ENCODE peak calls at places on chromosomes 16 and 17, in six cellular contexts. S, X, V, I, G and Z are unnamed samples.
A peak's percentile ranks its signal among the peaks of the same experiment; 100 is the strongest.

GRCh38 chr16:89918453-89919347 is at the start of gene MC1R:
- DNase-seq in V (no peak), G (peak; percentile 42), I (no peak), S (peak; percentile 61), X (peak; percentile 46), Z (no peak)

GRCh38 chr16:67150058-67150832 is 553 bp downstream of the B3GNT9 start:
- DNase-seq in V (no peak), G (peak; percentile 70), S (no peak), X (no peak), I (no peak), Z (peak; percentile 60)

GRCh38 chr17:82241183-82241925 is 12.5 kb downstream of the SLC16A3 start:
- DNase-seq in I (peak; percentile 20), V (peak; percentile 46), S (no peak), X (no peak), G (peak; percentile 91), Z (peak; percentile 52)

GRCh38 chr16:67155305-67156145 is 4.2 kb downstream of the TRADD start:
- DNase-seq in S (no peak), X (peak; percentile 91), V (peak; percentile 32), G (peak; percentile 71), I (peak; percentile 59), Z (peak; percentile 88)

GRCh38 chr16:23375643-23376042 is 73.5 kb downstream of the SCNN1B start:
- DNase-seq in V (no peak), S (no peak), I (no peak), G (no peak), X (no peak), Z (no peak)

GRCh38 chr17:36623281-36623680 is 21.9 kb downstream of the MRM1 start:
- DNase-seq in I (no peak), S (no peak), G (no peak), V (no peak), X (no peak), Z (no peak)

GRCh38 chr17:29610395-29610794 is 12.3 kb downstream of the CORO6 start:
- DNase-seq in G (no peak), X (no peak), I (no peak), S (no peak), V (no peak), Z (no peak)

GRCh38 chr17:66432996-66433556 is 130.7 kb downstream of the PRKCA start:
- DNase-seq in G (no peak), I (no peak), X (no peak), S (no peak), V (no peak), Z (no peak)

GRCh38 chr17:48672340-48672739 is 46.2 kb upstream of the HOXB9 start:
- DNase-seq in S (no peak), G (no peak), I (no peak), X (no peak), V (no peak), Z (no peak)

GRCh38 chr16:69563605-69564580 is 1.9 kb upstream of the NFAT5 start:
- DNase-seq in S (peak; percentile 32), X (no peak), G (peak; percentile 11), I (no peak), V (no peak), Z (no peak)

GRCh38 chr16:17518441-17518840 is 47.7 kb upstream of the XYLT1 start:
- DNase-seq in G (peak; percentile 49), S (no peak), I (no peak), X (no peak), V (no peak), Z (no peak)

GRCh38 chr17:78132086-78132676 is 1.6 kb downstream of the TMC8 start:
- DNase-seq in S (no peak), I (no peak), V (no peak), X (no peak), G (no peak), Z (no peak)

GRCh38 chr16:11857161-11857560 is 5.8 kb upstream of the RSL1D1 start:
- DNase-seq in S (no peak), G (peak; percentile 47), X (no peak), I (no peak), V (no peak), Z (no peak)

GRCh38 chr17:9517396-9517795 is 58.2 kb downstream of the STX8 start:
- DNase-seq in S (no peak), G (no peak), X (no peak), V (no peak), I (no peak), Z (no peak)

GRCh38 chr16:17578921-17579876 is 108.4 kb upstream of the XYLT1 start:
- DNase-seq in G (peak; percentile 74), I (peak; percentile 41), S (peak; percentile 68), X (peak; percentile 61), V (peak; percentile 1), Z (peak; percentile 87)

GRCh38 chr17:4480929-4481898 is 17.5 kb upstream of the SPNS2 start:
- DNase-seq in G (no peak), I (no peak), S (peak; percentile 68), V (no peak), X (no peak), Z (no peak)

GRCh38 chr16:68374251-68374805 is 63.5 kb downstream of the PRMT7 start:
- DNase-seq in X (no peak), I (no peak), S (no peak), V (no peak), G (no peak), Z (no peak)

GRCh38 chr16:81625544-81626152 is 153.4 kb upstream of the PLCG2 start:
- DNase-seq in X (no peak), I (no peak), V (peak; percentile 35), S (peak; percentile 58), G (no peak), Z (peak; percentile 70)

GRCh38 chr17:77475012-77475976 is 334.5 kb downstream of the SEC14L1 start:
- DNase-seq in I (no peak), S (no peak), X (no peak), V (no peak), G (peak; percentile 81), Z (peak; percentile 74)

GRCh38 chr16:67537270-67537635 is 8.6 kb downstream of the RIPOR1 start:
- DNase-seq in S (peak; percentile 58), G (peak; percentile 49), I (no peak), V (no peak), X (no peak), Z (peak; percentile 84)

GRCh38 chr17:15414502-15415348 is 52.7 kb downstream of the CDRT4 start:
- DNase-seq in X (no peak), V (peak; percentile 57), I (no peak), G (no peak), S (no peak), Z (no peak)

GRCh38 chr16:4323071-4323844 is 7.4 kb downstream of the GLIS2 start:
- DNase-seq in S (no peak), G (no peak), I (no peak), V (peak; percentile 39), X (no peak), Z (no peak)

GRCh38 chr16:50830698-50831097 is 88.8 kb downstream of the CYLD start:
- DNase-seq in V (no peak), I (no peak), X (no peak), G (no peak), S (no peak), Z (no peak)

GRCh38 chr17:45997624-45998023 is 1.4 kb upstream of the STH start:
- DNase-seq in V (no peak), X (no peak), I (no peak), G (peak; percentile 26), S (no peak), Z (peak; percentile 30)

GRCh38 chr16:1770328-1771071 is 843 bp downstream of the NME3 start:
- DNase-seq in G (no peak), V (no peak), X (peak; percentile 36), I (no peak), S (peak; percentile 39), Z (peak; percentile 61)

GRCh38 chr17:44892250-44892649 is 7.0 kb downstream of the EFTUD2 start:
- DNase-seq in I (no peak), V (no peak), X (no peak), G (no peak), S (no peak), Z (no peak)

GRCh38 chr17:60164164-60164563 is 14.4 kb downstream of the CA4 start:
- DNase-seq in X (no peak), G (no peak), I (no peak), V (no peak), S (no peak), Z (no peak)

GRCh38 chr17:46851029-46851741 is at the start of gene WNT9B:
- DNase-seq in I (no peak), X (peak; percentile 74), S (no peak), V (no peak), G (no peak), Z (peak; percentile 26)

GRCh38 chr17:77317091-77317519 is 176.3 kb downstream of the SEC14L1 start:
- DNase-seq in I (no peak), G (no peak), V (no peak), S (no peak), X (no peak), Z (no peak)

GRCh38 chr16:86289304-86289703 is 221.0 kb upstream of the FOXF1 start:
- DNase-seq in S (no peak), I (no peak), V (no peak), X (no peak), G (no peak), Z (no peak)

GRCh38 chr17:72536788-72537187 is 416.0 kb downstream of the SOX9 start:
- DNase-seq in X (no peak), S (no peak), V (no peak), I (no peak), G (no peak), Z (no peak)

GRCh38 chr17:4833941-4834501 is 881 bp downstream of the MINK1 start:
- DNase-seq in G (peak; percentile 42), X (peak; percentile 22), V (no peak), S (peak; percentile 53), I (no peak), Z (peak; percentile 17)

GRCh38 chr16:58938856-58939255 is 204.7 kb upstream of the GOT2 start:
- DNase-seq in X (no peak), S (no peak), V (no peak), G (no peak), I (no peak), Z (no peak)